ENCODE peak calls at places on chromosomes 5 and 9, in four cellular contexts. B is GM19239; E is naive thymus-derived CD4-positive, alpha-beta T cell; X is PC-3. Y is an unnamed sample.

GRCh38 chr5:120516799-120517198 is 52.7 kb downstream of the PRR16 start:
- DNase-seq in B (no peak), E (no peak), X (no peak), Y (no peak)

GRCh38 chr5:76451046-76451701 is 48.1 kb downstream of the IQGAP2 start:
- DNase-seq in B (no peak), E (no peak), X (no peak), Y (no peak)

GRCh38 chr9:38713426-38713825 is 6.5 kb downstream of the FAM240B start:
- DNase-seq in B (no peak), E (no peak), X (peak), Y (no peak)

GRCh38 chr5:149500922-149501582 is 50.2 kb downstream of the CSNK1A1 start:
- DNase-seq in B (no peak), E (no peak), X (no peak), Y (no peak)

GRCh38 chr9:18741880-18742279 is 267.9 kb downstream of the ADAMTSL1 start:
- DNase-seq in B (no peak), E (no peak), X (no peak), Y (no peak)

GRCh38 chr9:6852243-6852963 is 94.6 kb downstream of the KDM4C start:
- DNase-seq in B (no peak), E (no peak), X (peak), Y (no peak)

GRCh38 chr5:61625682-61626620 is 293.9 kb downstream of the ZSWIM6 start:
- DNase-seq in B (peak), E (peak), X (no peak), Y (peak)

GRCh38 chr5:98624145-98624880 is 149.2 kb upstream of the RGMB start:
- DNase-seq in B (no peak), E (no peak), X (peak), Y (no peak)

GRCh38 chr5:108720416-108720815 is 27.3 kb upstream of the FER start:
- DNase-seq in B (peak), E (no peak), X (peak), Y (peak)

GRCh38 chr9:113963017-113963620 is 87.0 kb downstream of the ZNF618 start:
- DNase-seq in B (peak), E (no peak), X (peak), Y (peak)

GRCh38 chr5:6810641-6811405 is 97.6 kb downstream of the TENT4A start:
- DNase-seq in B (no peak), E (no peak), X (no peak), Y (no peak)